ENCODE peak calls at places on chromosomes 3 and 15, in five cellular contexts. One of them, this sample, is unnamed.

GRCh38 chr3:147384210-147385058 is 21.9 kb downstream of the ZIC4 start:
- DNase-seq in psoas muscle: no peak
- DNase-seq in cardiac muscle cell: no peak
- DNase-seq in sigmoid colon: no peak
- DNase-seq in upper lobe of left lung: no peak
- DNase-seq in this sample: no peak

GRCh38 chr3:185594073-185594472 is 8.0 kb downstream of the SENP2 start:
- DNase-seq in psoas muscle: no peak
- DNase-seq in cardiac muscle cell: no peak
- DNase-seq in sigmoid colon: no peak
- DNase-seq in upper lobe of left lung: no peak
- DNase-seq in this sample: no peak

GRCh38 chr15:73305331-73306211 is 63.2 kb downstream of the HCN4 start:
- DNase-seq in psoas muscle: no peak
- DNase-seq in cardiac muscle cell: peak; percentile 86
- DNase-seq in sigmoid colon: no peak
- DNase-seq in upper lobe of left lung: no peak
- DNase-seq in this sample: no peak

GRCh38 chr3:150885535-150885934 is 19.7 kb downstream of the MINDY4B start:
- DNase-seq in psoas muscle: no peak
- DNase-seq in cardiac muscle cell: no peak
- DNase-seq in sigmoid colon: no peak
- DNase-seq in upper lobe of left lung: no peak
- DNase-seq in this sample: no peak

GRCh38 chr3:192064959-192065358 is 604.0 kb downstream of the PYDC2 start:
- DNase-seq in psoas muscle: no peak
- DNase-seq in cardiac muscle cell: no peak
- DNase-seq in sigmoid colon: no peak
- DNase-seq in upper lobe of left lung: no peak
- DNase-seq in this sample: no peak

GRCh38 chr15:47409601-47410000 is 307.7 kb upstream of the SEMA6D start:
- DNase-seq in psoas muscle: no peak
- DNase-seq in cardiac muscle cell: peak; percentile 53
- DNase-seq in sigmoid colon: no peak
- DNase-seq in upper lobe of left lung: no peak
- DNase-seq in this sample: no peak

GRCh38 chr3:96700322-96701315 is 113.8 kb upstream of the EPHA6 start:
- DNase-seq in psoas muscle: no peak
- DNase-seq in cardiac muscle cell: no peak
- DNase-seq in sigmoid colon: no peak
- DNase-seq in upper lobe of left lung: no peak
- DNase-seq in this sample: no peak

GRCh38 chr15:79898369-79898768 is 1.6 kb upstream of the MTHFS start:
- DNase-seq in psoas muscle: no peak
- DNase-seq in cardiac muscle cell: no peak
- DNase-seq in sigmoid colon: no peak
- DNase-seq in upper lobe of left lung: no peak
- DNase-seq in this sample: no peak

GRCh38 chr3:188036375-188036985 is 117.5 kb upstream of the LPP start:
- DNase-seq in psoas muscle: no peak
- DNase-seq in cardiac muscle cell: no peak
- DNase-seq in sigmoid colon: no peak
- DNase-seq in upper lobe of left lung: no peak
- DNase-seq in this sample: no peak

GRCh38 chr3:190099099-190099498 is 21.6 kb downstream of the P3H2 start:
- DNase-seq in psoas muscle: no peak
- DNase-seq in cardiac muscle cell: no peak
- DNase-seq in sigmoid colon: no peak
- DNase-seq in upper lobe of left lung: no peak
- DNase-seq in this sample: no peak

GRCh38 chr15:81955709-81956108 is 90.1 kb downstream of the MEX3B start:
- DNase-seq in psoas muscle: no peak
- DNase-seq in cardiac muscle cell: peak; percentile 2
- DNase-seq in sigmoid colon: no peak
- DNase-seq in upper lobe of left lung: no peak
- DNase-seq in this sample: no peak

GRCh38 chr3:71010731-71011455 is 572.6 kb downstream of the FOXP1 start:
- DNase-seq in psoas muscle: no peak
- DNase-seq in cardiac muscle cell: no peak
- DNase-seq in sigmoid colon: no peak
- DNase-seq in upper lobe of left lung: no peak
- DNase-seq in this sample: no peak

GRCh38 chr3:126053949-126054569 is 29.9 kb downstream of the SLC41A3 start:
- DNase-seq in psoas muscle: no peak
- DNase-seq in cardiac muscle cell: no peak
- DNase-seq in sigmoid colon: no peak
- DNase-seq in upper lobe of left lung: no peak
- DNase-seq in this sample: no peak

GRCh38 chr3:48125026-48125704 is 63.1 kb downstream of the CDC25A start:
- DNase-seq in psoas muscle: no peak
- DNase-seq in cardiac muscle cell: peak; percentile 35
- DNase-seq in sigmoid colon: no peak
- DNase-seq in upper lobe of left lung: no peak
- DNase-seq in this sample: no peak

GRCh38 chr15:40306908-40307307 is 827 bp downstream of the PLCB2 start:
- DNase-seq in psoas muscle: no peak
- DNase-seq in cardiac muscle cell: no peak
- DNase-seq in sigmoid colon: no peak
- DNase-seq in upper lobe of left lung: no peak
- DNase-seq in this sample: no peak

GRCh38 chr3:123684636-123685035 is 99.8 kb upstream of the HACD2 start:
- DNase-seq in psoas muscle: no peak
- DNase-seq in cardiac muscle cell: no peak
- DNase-seq in sigmoid colon: no peak
- DNase-seq in upper lobe of left lung: no peak
- DNase-seq in this sample: no peak

GRCh38 chr3:101158374-101158773 is 162.0 kb downstream of the IMPG2 start:
- DNase-seq in psoas muscle: no peak
- DNase-seq in cardiac muscle cell: no peak
- DNase-seq in sigmoid colon: no peak
- DNase-seq in upper lobe of left lung: no peak
- DNase-seq in this sample: no peak

GRCh38 chr3:35389907-35390306 is 249.4 kb upstream of the ARPP21 start:
- DNase-seq in psoas muscle: no peak
- DNase-seq in cardiac muscle cell: no peak
- DNase-seq in sigmoid colon: no peak
- DNase-seq in upper lobe of left lung: no peak
- DNase-seq in this sample: no peak

GRCh38 chr3:183400352-183400751 is 28.1 kb downstream of the MCF2L2 start:
- DNase-seq in psoas muscle: no peak
- DNase-seq in cardiac muscle cell: no peak
- DNase-seq in sigmoid colon: no peak
- DNase-seq in upper lobe of left lung: no peak
- DNase-seq in this sample: no peak

GRCh38 chr3:120275553-120276092 is 9.4 kb downstream of the GPR156 start:
- DNase-seq in psoas muscle: no peak
- DNase-seq in cardiac muscle cell: no peak
- DNase-seq in sigmoid colon: no peak
- DNase-seq in upper lobe of left lung: no peak
- DNase-seq in this sample: no peak

GRCh38 chr15:75431250-75431649 is 20.2 kb downstream of the SIN3A start:
- DNase-seq in psoas muscle: no peak
- DNase-seq in cardiac muscle cell: peak; percentile 8
- DNase-seq in sigmoid colon: no peak
- DNase-seq in upper lobe of left lung: no peak
- DNase-seq in this sample: no peak

GRCh38 chr3:101725192-101725889 is 927 bp downstream of the CEP97 start:
- DNase-seq in psoas muscle: no peak
- DNase-seq in cardiac muscle cell: peak; percentile 18
- DNase-seq in sigmoid colon: peak; percentile 67
- DNase-seq in upper lobe of left lung: no peak
- DNase-seq in this sample: no peak

GRCh38 chr15:35444557-35445204 is 101.3 kb downstream of the DPH6 start:
- DNase-seq in psoas muscle: no peak
- DNase-seq in cardiac muscle cell: peak; percentile 71
- DNase-seq in sigmoid colon: no peak
- DNase-seq in upper lobe of left lung: no peak
- DNase-seq in this sample: no peak

GRCh38 chr3:72034956-72035355 is 250.0 kb upstream of the PROK2 start:
- DNase-seq in psoas muscle: no peak
- DNase-seq in cardiac muscle cell: no peak
- DNase-seq in sigmoid colon: no peak
- DNase-seq in upper lobe of left lung: no peak
- DNase-seq in this sample: no peak

GRCh38 chr3:150761831-150762661 is 923 bp downstream of the SIAH2 start:
- DNase-seq in psoas muscle: peak; percentile 74
- DNase-seq in cardiac muscle cell: peak; percentile 60
- DNase-seq in sigmoid colon: peak; percentile 85
- DNase-seq in upper lobe of left lung: peak; percentile 41
- DNase-seq in this sample: no peak

GRCh38 chr3:77915341-77915740 is 875.4 kb downstream of the ROBO2 start:
- DNase-seq in psoas muscle: no peak
- DNase-seq in cardiac muscle cell: no peak
- DNase-seq in sigmoid colon: no peak
- DNase-seq in upper lobe of left lung: no peak
- DNase-seq in this sample: no peak

GRCh38 chr3:46193436-46193835 is 14.7 kb downstream of the CCR1 start:
- DNase-seq in psoas muscle: no peak
- DNase-seq in cardiac muscle cell: peak; percentile 43
- DNase-seq in sigmoid colon: no peak
- DNase-seq in upper lobe of left lung: no peak
- DNase-seq in this sample: no peak

GRCh38 chr15:96889734-96890480 is 559.4 kb downstream of the NR2F2 start:
- DNase-seq in psoas muscle: no peak
- DNase-seq in cardiac muscle cell: no peak
- DNase-seq in sigmoid colon: no peak
- DNase-seq in upper lobe of left lung: no peak
- DNase-seq in this sample: no peak

GRCh38 chr3:11769704-11770103 is 77.0 kb downstream of the TAMM41 start:
- DNase-seq in psoas muscle: no peak
- DNase-seq in cardiac muscle cell: no peak
- DNase-seq in sigmoid colon: no peak
- DNase-seq in upper lobe of left lung: no peak
- DNase-seq in this sample: no peak

GRCh38 chr3:11774296-11774877 is 72.3 kb downstream of the TAMM41 start:
- DNase-seq in psoas muscle: no peak
- DNase-seq in cardiac muscle cell: peak; percentile 56
- DNase-seq in sigmoid colon: peak; percentile 68
- DNase-seq in upper lobe of left lung: no peak
- DNase-seq in this sample: no peak

GRCh38 chr3:11768604-11769003 is 78.1 kb downstream of the TAMM41 start:
- DNase-seq in psoas muscle: no peak
- DNase-seq in cardiac muscle cell: no peak
- DNase-seq in sigmoid colon: no peak
- DNase-seq in upper lobe of left lung: no peak
- DNase-seq in this sample: no peak

GRCh38 chr3:11770105-11770476 is 76.6 kb downstream of the TAMM41 start:
- DNase-seq in psoas muscle: no peak
- DNase-seq in cardiac muscle cell: no peak
- DNase-seq in sigmoid colon: no peak
- DNase-seq in upper lobe of left lung: no peak
- DNase-seq in this sample: no peak

GRCh38 chr3:11770477-11771381 is 76.0 kb downstream of the TAMM41 start:
- DNase-seq in psoas muscle: peak; percentile 54
- DNase-seq in cardiac muscle cell: peak; percentile 85
- DNase-seq in sigmoid colon: peak; percentile 75
- DNase-seq in upper lobe of left lung: no peak
- DNase-seq in this sample: peak; percentile 13
- H3K27ac ChIP-seq in psoas muscle: no peak overlapping the region
- H3K27ac ChIP-seq in cardiac muscle cell: no peak overlapping the region
- H3K27ac ChIP-seq in sigmoid colon: no peak overlapping the region
- H3K27ac ChIP-seq in upper lobe of left lung: peak overlapping the region; percentile 19
- H3K27ac ChIP-seq in this sample: no peak overlapping the region

DNA sequence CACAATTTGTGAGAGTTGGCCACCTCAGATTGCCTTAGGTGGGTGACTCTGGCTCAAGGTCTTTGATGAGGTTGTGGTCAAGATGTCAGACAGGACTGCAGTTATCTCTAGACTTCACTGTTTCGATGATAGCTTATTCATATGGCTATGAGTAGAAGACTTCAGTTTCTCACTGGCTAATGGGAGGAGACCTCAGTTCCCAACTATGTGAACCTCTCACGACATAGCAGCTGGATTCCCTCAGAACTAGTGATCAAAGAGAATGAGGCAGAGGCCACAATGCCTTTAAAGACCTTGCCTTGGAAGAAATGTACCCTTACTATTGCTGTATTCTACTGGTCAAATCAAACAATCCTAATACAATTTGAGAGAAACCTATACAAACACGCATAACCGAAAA is 607.5 kb upstream of the ROBO2 start:
- DNase-seq in psoas muscle: no peak
- DNase-seq in cardiac muscle cell: no peak
- DNase-seq in sigmoid colon: no peak
- DNase-seq in upper lobe of left lung: no peak
- DNase-seq in this sample: no peak
- TF ChIP-seq CTCF in psoas muscle: no peak
- TF ChIP-seq CTCF in cardiac muscle cell: no peak
- TF ChIP-seq CTCF in sigmoid colon: no peak
- TF ChIP-seq CTCF in upper lobe of left lung: no peak
- TF ChIP-seq CTCF in this sample: no peak

GRCh38 chr15:21267231-21267630 is 173.1 kb downstream of the POTEB3 start:
- DNase-seq in psoas muscle: no peak
- DNase-seq in cardiac muscle cell: no peak
- DNase-seq in sigmoid colon: no peak
- DNase-seq in upper lobe of left lung: no peak
- DNase-seq in this sample: no peak

GRCh38 chr15:21260966-21261395 is 179.3 kb downstream of the POTEB3 start:
- DNase-seq in psoas muscle: peak; percentile 48
- DNase-seq in cardiac muscle cell: no peak
- DNase-seq in sigmoid colon: peak; percentile 62
- DNase-seq in upper lobe of left lung: peak; percentile 81
- DNase-seq in this sample: no peak

GRCh38 chr15:21261396-21261964 is 178.8 kb downstream of the POTEB3 start:
- DNase-seq in psoas muscle: peak; percentile 53
- DNase-seq in cardiac muscle cell: no peak
- DNase-seq in sigmoid colon: peak; percentile 65
- DNase-seq in upper lobe of left lung: peak; percentile 84
- DNase-seq in this sample: no peak

GRCh38 chr15:21261965-21262850 is 178.1 kb downstream of the POTEB3 start:
- DNase-seq in psoas muscle: peak; percentile 62
- DNase-seq in cardiac muscle cell: no peak
- DNase-seq in sigmoid colon: peak; percentile 64
- DNase-seq in upper lobe of left lung: peak; percentile 87
- DNase-seq in this sample: no peak

DNA sequence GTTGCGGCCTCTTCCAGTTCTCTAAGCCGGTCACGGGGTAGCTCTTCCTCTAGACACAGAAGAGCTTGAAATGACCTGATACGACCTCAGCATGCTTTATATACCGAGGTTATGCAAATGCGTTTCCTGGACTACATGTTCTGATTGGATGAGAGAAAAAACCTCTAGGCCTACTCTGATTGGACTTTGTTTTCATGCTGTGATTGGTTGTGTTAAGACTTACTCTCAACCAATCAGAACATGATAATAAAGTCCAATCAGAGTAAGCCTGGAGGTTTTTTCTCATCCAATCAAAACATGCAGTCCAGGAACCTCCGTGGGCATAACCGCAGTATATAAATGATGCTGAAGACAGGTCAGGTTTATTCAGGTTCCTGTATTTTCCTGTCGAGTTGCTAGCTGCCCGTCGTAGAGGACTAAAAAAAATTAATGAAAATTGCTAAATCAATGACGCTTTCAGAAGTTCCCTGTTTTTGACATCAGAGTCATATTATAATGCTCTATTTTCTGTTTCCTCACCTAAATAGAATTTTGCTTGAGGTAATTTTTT is 177.4 kb downstream of the POTEB3 start:
- DNase-seq in psoas muscle: no peak
- DNase-seq in cardiac muscle cell: no peak
- DNase-seq in sigmoid colon: no peak
- DNase-seq in upper lobe of left lung: no peak
- DNase-seq in this sample: no peak
- H3K9me3 ChIP-seq in psoas muscle: no peaks in the 10 kb centered on the region
- H3K9me3 ChIP-seq in cardiac muscle cell: peaks cover 6% of the 10 kb centered on the region
- H3K9me3 ChIP-seq in sigmoid colon: no peaks in the 10 kb centered on the region
- H3K9me3 ChIP-seq in upper lobe of left lung: peaks cover 8% of the 10 kb centered on the region
- H3K9me3 ChIP-seq in this sample: no peaks in the 10 kb centered on the region

GRCh38 chr3:98856724-98857123 is 44.8 kb downstream of the DCBLD2 start:
- DNase-seq in psoas muscle: no peak
- DNase-seq in cardiac muscle cell: no peak
- DNase-seq in sigmoid colon: no peak
- DNase-seq in upper lobe of left lung: no peak
- DNase-seq in this sample: no peak
- H3K27ac ChIP-seq in psoas muscle: no peak overlapping the region
- H3K27ac ChIP-seq in cardiac muscle cell: no peak overlapping the region
- H3K27ac ChIP-seq in sigmoid colon: no peak overlapping the region
- H3K27ac ChIP-seq in upper lobe of left lung: no peak overlapping the region
- H3K27ac ChIP-seq in this sample: no peak overlapping the region

This sample was measured in thoracic aorta.